ENCODE peak calls at places on chromosomes 11 and 22, in ten cellular contexts. K is ascending aorta; R is tibial nerve; Z is heart left ventricle; H is DND-41; Y is GM23338; G is GM23248; C is MM.1S; N is sigmoid colon; P is CD8-positive, alpha-beta T cell. L is an unnamed sample.

GRCh38 chr22:49824185-49824925 is 3.3 kb downstream of the BRD1 start:
- DNase-seq in K (no peak), R (no peak), Z (no peak), H (no peak), Y (no peak), G (no peak), C (no peak), N (no peak), P (no peak), L (no peak)

GRCh38 chr11:3747704-3748103 is 49.6 kb downstream of the NUP98 start:
- DNase-seq in K (no peak), R (no peak), Z (no peak), H (no peak), Y (no peak), G (peak; percentile 92), C (no peak), N (no peak), P (no peak), L (no peak)

GRCh38 chr11:64572143-64572542 is 18.9 kb upstream of the SLC22A12 start:
- DNase-seq in K (no peak), R (no peak), Z (no peak), H (no peak), Y (no peak), G (no peak), C (no peak), N (no peak), P (no peak), L (no peak)

GRCh38 chr22:19419086-19419463 is 12.5 kb downstream of the HIRA start:
- DNase-seq in K (no peak), R (no peak), Z (no peak), H (peak; percentile 58), Y (no peak), G (no peak), C (peak; percentile 72), N (no peak), P (no peak), L (no peak)

GRCh38 chr11:15673408-15673811 is 558.7 kb downstream of the INSC start:
- DNase-seq in K (no peak), R (no peak), Z (peak; percentile 21), H (no peak), Y (no peak), G (no peak), C (no peak), N (no peak), P (no peak), L (no peak)

GRCh38 chr22:20583471-20583922 is 76.1 kb downstream of the MED15 start:
- DNase-seq in K (no peak), R (no peak), Z (peak; percentile 53), H (no peak), Y (peak; percentile 66), G (peak; percentile 27), C (peak; percentile 10), N (no peak), P (no peak), L (peak; percentile 44)

GRCh38 chr11:86291466-86292262 is 10.4 kb upstream of the HIKESHI start:
- DNase-seq in K (no peak), R (peak; percentile 43), Z (peak; percentile 12), H (peak; percentile 60), Y (peak; percentile 85), G (peak; percentile 79), C (peak; percentile 63), N (no peak), P (peak; percentile 21), L (peak; percentile 31)

GRCh38 chr11:36577373-36577772 is 9.6 kb downstream of the RAG1 start:
- DNase-seq in K (no peak), R (no peak), Z (no peak), H (no peak), Y (no peak), G (no peak), C (no peak), N (no peak), P (no peak), L (no peak)

GRCh38 chr11:60919320-60919719 is 4.9 kb upstream of the TMEM132A start:
- DNase-seq in K (no peak), R (no peak), Z (no peak), H (no peak), Y (no peak), G (no peak), C (no peak), N (no peak), P (no peak), L (no peak)

GRCh38 chr22:43642807-43643206 is 169.3 kb downstream of the EFCAB6 start:
- DNase-seq in K (no peak), R (no peak), Z (no peak), H (no peak), Y (no peak), G (no peak), C (no peak), N (no peak), P (no peak), L (no peak)

GRCh38 chr22:25722223-25723015 is 19.6 kb upstream of the MYO18B start:
- DNase-seq in K (no peak), R (no peak), Z (no peak), H (no peak), Y (no peak), G (peak; percentile 14), C (no peak), N (no peak), P (no peak), L (no peak)

GRCh38 chr11:105693075-105693474 is 83.2 kb downstream of the GRIA4 start:
- DNase-seq in K (no peak), R (no peak), Z (no peak), H (no peak), Y (no peak), G (no peak), C (no peak), N (no peak), P (no peak), L (no peak)

GRCh38 chr11:13339196-13340153 is 61.9 kb downstream of the BMAL1 start:
- DNase-seq in K (no peak), R (no peak), Z (no peak), H (peak; percentile 33), Y (no peak), G (peak; percentile 92), C (no peak), N (no peak), P (no peak), L (no peak)
- H3K27ac ChIP-seq in K (no peak overlapping the region), R (no peak overlapping the region), Z (no peak overlapping the region), H (peak overlapping the region; percentile 76), Y (no peak overlapping the region), G (peak overlapping the region; percentile 89), C (no peak overlapping the region), N (peak overlapping the region; percentile 62), P (no peak overlapping the region), L (no peak overlapping the region)

GRCh38 chr11:30983810-30984441 is 385.6 kb downstream of the DCDC1 start:
- DNase-seq in K (no peak), R (no peak), Z (no peak), H (no peak), Y (no peak), G (no peak), C (no peak), N (no peak), P (no peak), L (no peak)

GRCh38 chr11:30983143-30983542 is 386.4 kb downstream of the DCDC1 start:
- DNase-seq in K (no peak), R (no peak), Z (no peak), H (no peak), Y (no peak), G (no peak), C (no peak), N (no peak), P (no peak), L (no peak)

GRCh38 chr11:30987819-30988218 is 381.7 kb downstream of the DCDC1 start:
- DNase-seq in K (no peak), R (no peak), Z (no peak), H (no peak), Y (no peak), G (no peak), C (no peak), N (no peak), P (no peak), L (no peak)

GRCh38 chr11:30984827-30985226 is 384.7 kb downstream of the DCDC1 start:
- DNase-seq in K (no peak), R (no peak), Z (no peak), H (no peak), Y (no peak), G (peak; percentile 52), C (no peak), N (no peak), P (no peak), L (no peak)

GRCh38 chr11:30984442-30984816 is 385.1 kb downstream of the DCDC1 start:
- DNase-seq in K (no peak), R (no peak), Z (peak; percentile 18), H (no peak), Y (no peak), G (peak; percentile 66), C (no peak), N (no peak), P (no peak), L (peak; percentile 27)
- H3K4me3 ChIP-seq in K (no peak overlapping the region), R (no peak overlapping the region), Z (no peak overlapping the region), H (no peak overlapping the region), Y (no peak overlapping the region), G (peak overlapping the region; percentile 38), C (no peak overlapping the region), N (no peak overlapping the region), P (no peak overlapping the region), L (no peak overlapping the region)

DNA sequence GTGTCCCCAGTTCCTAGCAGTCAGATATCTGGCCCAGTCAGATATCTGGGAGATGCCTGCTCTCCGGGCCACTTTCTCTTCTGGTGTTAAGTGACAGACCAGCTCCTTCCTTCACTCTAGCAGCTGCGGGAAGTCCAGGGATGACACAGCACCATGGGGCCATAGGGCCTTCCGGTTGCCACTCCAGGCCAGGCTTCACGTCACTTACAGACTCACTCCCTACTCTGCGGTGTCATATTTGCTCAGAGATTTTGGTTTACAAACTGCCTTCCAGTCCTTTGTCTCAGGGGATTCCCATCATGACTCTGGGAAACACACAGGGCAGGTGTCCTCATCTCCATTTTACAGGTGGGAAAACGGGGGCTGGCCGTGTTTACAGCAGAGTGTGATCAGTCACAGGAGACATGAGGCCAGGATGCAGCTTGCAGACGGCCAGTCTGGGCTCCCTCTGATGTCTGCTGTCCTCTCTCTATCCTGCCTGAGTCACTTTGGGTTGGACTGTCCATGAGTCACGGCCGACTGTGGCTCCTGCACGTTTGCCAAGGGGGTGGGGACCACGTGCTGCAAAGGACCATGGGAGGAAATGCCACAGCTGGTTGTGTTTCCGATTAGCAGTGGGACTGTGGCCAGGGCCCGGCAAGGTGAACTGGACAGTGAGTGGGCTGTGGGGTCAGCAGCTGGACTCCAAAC is 8.2 kb upstream of the TBC1D22A start:
- DNase-seq in K (peak; percentile 91), R (peak; percentile 83), Z (peak; percentile 95), H (no peak), Y (no peak), G (peak; percentile 100), C (no peak), N (peak; percentile 96), P (no peak), L (peak; percentile 96)
- H3K27ac ChIP-seq in K (peak overlapping the region; percentile 97), R (peak overlapping the region; percentile 42), Z (peak overlapping the region; percentile 91), H (no peak overlapping the region), Y (no peak overlapping the region), G (peak overlapping the region; percentile 98), C (no peak overlapping the region), N (peak overlapping the region; percentile 69), P (no peak overlapping the region), L (peak overlapping the region; percentile 90)

DNA sequence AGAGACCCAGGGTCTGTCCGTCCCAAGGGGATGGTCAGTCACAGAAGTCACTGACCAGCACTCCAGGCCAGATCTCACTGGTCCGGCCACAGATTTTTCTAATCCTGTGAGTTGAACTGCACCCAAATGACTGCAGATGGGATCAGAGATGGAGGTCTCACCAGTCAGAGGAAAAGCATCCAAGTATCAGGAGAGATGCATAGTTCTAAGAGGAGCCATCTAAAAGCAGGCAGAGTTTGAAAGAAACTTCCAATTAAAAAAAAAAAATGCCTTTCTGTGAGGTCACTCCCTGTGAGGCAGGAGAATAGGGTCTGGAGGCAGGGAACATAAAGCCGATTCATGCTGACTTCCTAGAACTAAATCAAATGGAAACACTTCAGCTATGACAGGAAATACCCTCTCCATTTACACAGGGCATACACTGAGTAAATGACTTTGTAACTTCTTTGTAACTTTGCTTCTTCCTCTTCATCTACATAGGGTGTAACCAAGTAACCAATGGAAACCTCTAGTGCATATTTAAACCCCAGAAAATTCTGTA is 144.4 kb downstream of the CCDC34 start:
- DNase-seq in K (no peak), R (no peak), Z (no peak), H (no peak), Y (no peak), G (peak; percentile 98), C (no peak), N (no peak), P (no peak), L (no peak)
- H3K4me3 ChIP-seq in K (no peak overlapping the region), R (no peak overlapping the region), Z (no peak overlapping the region), H (no peak overlapping the region), Y (peak overlapping the region; percentile 50), G (peak overlapping the region; percentile 43), C (no peak overlapping the region), N (no peak overlapping the region), P (no peak overlapping the region), L (no peak overlapping the region)

L was measured in heart right ventricle.